ENCODE peak calls at places on chromosomes 11 and 22, in six cellular contexts. J is NCI-H2081, H is ureter, Z is ACHN, Q is non-pigmented ciliary epithelial cell, N is foreskin fibroblast. M is an unnamed sample.

GRCh38 chr11:1206391-1207271 is 16.2 kb upstream of the MUC5B start:
- DNase-seq in J (no peak), H (no peak), Z (no peak), Q (no peak), N (no peak), M (no peak)

GRCh38 chr11:8671242-8671641 is 11.2 kb downstream of the TRIM66 start:
- DNase-seq in J (peak), H (no peak), Z (peak), Q (peak), N (peak), M (peak)

GRCh38 chr11:12531020-12531419 is 143.2 kb upstream of the TEAD1 start:
- DNase-seq in J (no peak), H (no peak), Z (no peak), Q (no peak), N (no peak), M (no peak)

GRCh38 chr11:14443642-14444041 is 56.0 kb downstream of the COPB1 start:
- DNase-seq in J (no peak), H (no peak), Z (peak), Q (no peak), N (peak), M (no peak)

GRCh38 chr11:117188620-117189081 is 10.1 kb downstream of the SIDT2 start:
- DNase-seq in J (no peak), H (peak), Z (no peak), Q (no peak), N (no peak), M (no peak)

GRCh38 chr11:33507967-33508366 is 192.7 kb downstream of the C11orf91 start:
- DNase-seq in J (no peak), H (no peak), Z (no peak), Q (no peak), N (peak), M (no peak)

GRCh38 chr22:36221799-36222751 is 17.3 kb downstream of the APOL2 start:
- DNase-seq in J (peak), H (peak), Z (peak), Q (no peak), N (peak), M (peak)

GRCh38 chr11:57432714-57433163 is 5.8 kb upstream of the SLC43A3 start:
- DNase-seq in J (no peak), H (no peak), Z (peak), Q (peak), N (peak), M (no peak)

GRCh38 chr11:27464155-27464759 is 8.3 kb downstream of the LGR4 start:
- DNase-seq in J (no peak), H (no peak), Z (peak), Q (no peak), N (peak), M (peak)

GRCh38 chr22:19691721-19692341 is 22.5 kb upstream of the SEPTIN5 start:
- DNase-seq in J (no peak), H (no peak), Z (peak), Q (peak), N (peak), M (peak)

GRCh38 chr11:120904116-120904515 is 119.8 kb upstream of the TBCEL start:
- DNase-seq in J (no peak), H (no peak), Z (no peak), Q (no peak), N (no peak), M (no peak)

GRCh38 chr22:22433770-22434169 is 74.8 kb downstream of the ZNF280B start:
- DNase-seq in J (no peak), H (no peak), Z (no peak), Q (no peak), N (no peak), M (no peak)

GRCh38 chr22:25748704-25749103 is 6.7 kb downstream of the MYO18B start:
- DNase-seq in J (no peak), H (no peak), Z (no peak), Q (no peak), N (no peak), M (no peak)

GRCh38 chr11:81725691-81726090 is 1008.0 kb downstream of the FAM181B start:
- DNase-seq in J (no peak), H (no peak), Z (no peak), Q (peak), N (no peak), M (no peak)

GRCh38 chr22:50342651-50343540 is at the start of gene PPP6R2:
- DNase-seq in J (peak), H (peak), Z (peak), Q (no peak), N (peak), M (peak)

GRCh38 chr22:41367039-41367679 is 14.6 kb upstream of the TEF start:
- DNase-seq in J (peak), H (peak), Z (peak), Q (peak), N (peak), M (peak)

GRCh38 chr11:77776455-77776854 is 44.1 kb downstream of the RSF1 start:
- DNase-seq in J (peak), H (no peak), Z (no peak), Q (no peak), N (peak), M (no peak)

GRCh38 chr11:69398529-69399492 is 82.7 kb upstream of the LINC01488 start:
- DNase-seq in J (no peak), H (peak), Z (no peak), Q (no peak), N (peak), M (peak)

GRCh38 chr11:108608548-108608947 is 15.0 kb upstream of the EXPH5 start:
- DNase-seq in J (no peak), H (no peak), Z (no peak), Q (no peak), N (no peak), M (no peak)

GRCh38 chr11:134510171-134510570 is 98.1 kb upstream of the B3GAT1 start:
- DNase-seq in J (no peak), H (peak), Z (no peak), Q (no peak), N (no peak), M (no peak)

GRCh38 chr22:24035296-24035695 is 24.2 kb downstream of the CABIN1 start:
- DNase-seq in J (no peak), H (no peak), Z (no peak), Q (no peak), N (no peak), M (no peak)

GRCh38 chr11:117823294-117823940 is 1.1 kb downstream of the FXYD2 start:
- DNase-seq in J (peak), H (no peak), Z (peak), Q (no peak), N (peak), M (no peak)

GRCh38 chr11:26418391-26418790 is 86.5 kb downstream of the ANO3 start:
- DNase-seq in J (no peak), H (no peak), Z (no peak), Q (no peak), N (peak), M (no peak)

GRCh38 chr22:44753189-44754042 is 1.0 kb downstream of the ARHGAP8 start:
- DNase-seq in J (no peak), H (no peak), Z (no peak), Q (peak), N (peak), M (peak)

GRCh38 chr11:123536690-123537437 is 106.8 kb downstream of the GRAMD1B start:
- DNase-seq in J (no peak), H (no peak), Z (no peak), Q (no peak), N (peak), M (peak)

GRCh38 chr11:12223771-12224536 is 113.6 kb downstream of the MICAL2 start:
- DNase-seq in J (no peak), H (peak), Z (no peak), Q (no peak), N (no peak), M (no peak)

GRCh38 chr22:25120761-25121212 is 78.9 kb upstream of the CRYBB3 start:
- DNase-seq in J (no peak), H (no peak), Z (no peak), Q (no peak), N (no peak), M (no peak)

GRCh38 chr22:24029304-24029703 is 18.2 kb downstream of the CABIN1 start:
- DNase-seq in J (no peak), H (no peak), Z (no peak), Q (no peak), N (no peak), M (no peak)

GRCh38 chr11:46655631-46656030 is 38.3 kb downstream of the ATG13 start:
- DNase-seq in J (no peak), H (no peak), Z (no peak), Q (no peak), N (no peak), M (no peak)

M was measured in thyroid gland.